ENCODE peak calls at places on chromosomes 16 and 17, in seven cellular contexts. A, M, I, N, G, V and W are unnamed samples.

GRCh38 chr17:7043544-7044268 is at the start of gene SLC16A11:
- DNase-seq in M (peak), V (peak), G (no peak), I (peak), N (no peak), A (peak), W (no peak)

GRCh38 chr17:82786427-82786826 is 34.6 kb downstream of the TBCD start:
- DNase-seq in N (no peak), I (no peak), G (no peak), A (no peak), M (peak), V (no peak), W (peak)

GRCh38 chr16:23807028-23807427 is 28.8 kb upstream of the PRKCB start:
- DNase-seq in G (no peak), I (no peak), V (no peak), M (no peak), N (peak), A (no peak), W (peak)

GRCh38 chr16:48576927-48577326 is 33.1 kb downstream of the N4BP1 start:
- DNase-seq in N (peak), G (no peak), I (no peak), M (no peak), V (no peak), A (no peak), W (no peak)

GRCh38 chr16:81128726-81129524 is 32.7 kb upstream of the GCSH start:
- DNase-seq in A (no peak), I (no peak), N (no peak), G (no peak), V (no peak), M (no peak), W (no peak)

GRCh38 chr16:87528690-87529579 is 36.1 kb upstream of the ZCCHC14 start:
- DNase-seq in V (no peak), M (no peak), G (no peak), I (no peak), A (no peak), N (no peak), W (no peak)

GRCh38 chr16:2838928-2839327 is 8.8 kb downstream of the ZG16B start:
- DNase-seq in M (peak), A (peak), N (peak), G (peak), V (peak), I (peak), W (peak)

GRCh38 chr16:6861136-6861535 is 471.5 kb upstream of the RBFOX1 start:
- DNase-seq in V (no peak), M (no peak), I (no peak), N (no peak), G (no peak), A (no peak), W (no peak)

GRCh38 chr16:21104124-21104860 is 46.4 kb downstream of the DNAH3 start:
- DNase-seq in V (no peak), M (no peak), N (peak), G (peak), A (no peak), I (no peak), W (no peak)

GRCh38 chr16:1990336-1991134 is 765 bp downstream of the SYNGR3 start:
- DNase-seq in N (no peak), G (no peak), M (no peak), A (no peak), I (peak), V (peak), W (peak)

GRCh38 chr16:56923481-56923880 is 8.5 kb upstream of the HERPUD1 start:
- DNase-seq in G (peak), V (no peak), A (no peak), I (no peak), M (no peak), N (no peak), W (no peak)

GRCh38 chr17:81416612-81417011 is 21.4 kb downstream of the BAHCC1 start:
- DNase-seq in G (no peak), V (no peak), A (no peak), I (no peak), N (no peak), M (no peak), W (no peak)

GRCh38 chr17:44059101-44059892 is 7.2 kb downstream of the LSM12 start:
- DNase-seq in I (no peak), N (no peak), A (no peak), M (peak), G (no peak), V (no peak), W (no peak)

GRCh38 chr16:13521356-13521755 is 398.6 kb upstream of the ERCC4 start:
- DNase-seq in V (no peak), G (no peak), N (no peak), I (no peak), A (no peak), M (no peak), W (no peak)

GRCh38 chr16:2016407-2016922 is 3.1 kb upstream of the NPW start:
- DNase-seq in I (no peak), A (no peak), M (no peak), V (no peak), G (no peak), N (no peak), W (no peak)

GRCh38 chr16:56747486-56748045 is 17.6 kb downstream of the NUP93 start:
- DNase-seq in M (no peak), G (peak), N (peak), V (no peak), I (no peak), A (no peak), W (no peak)

GRCh38 chr16:57535680-57536305 is 578 bp downstream of the CCDC102A start:
- DNase-seq in A (peak), I (peak), M (peak), G (peak), N (peak), V (peak), W (peak)

GRCh38 chr16:81198635-81199034 is 39.9 kb upstream of the BCO1 start:
- DNase-seq in V (no peak), A (no peak), M (no peak), I (no peak), G (peak), N (no peak), W (no peak)

GRCh38 chr16:3025032-3026002 is 1.5 kb downstream of the THOC6 start:
- DNase-seq in N (peak), G (no peak), I (no peak), V (no peak), A (no peak), M (no peak), W (no peak)

GRCh38 chr17:82272495-82273326 is 789 bp downstream of the CSNK1D start:
- DNase-seq in I (peak), G (no peak), A (no peak), M (peak), V (peak), N (no peak), W (peak)